ENCODE peak calls at places on chromosomes 3 and 15, in ten cellular contexts. Q, Z, K, B, V, S, C, Y, J and O are unnamed samples.

GRCh38 chr3:196287066-196287404 is 491 bp downstream of the PCYT1A start:
- DNase-seq in Q (peak), Z (no peak), K (peak), B (no peak), V (peak), S (peak), C (peak), Y (no peak), J (no peak), O (no peak)

GRCh38 chr3:89889386-89889785 is 782.0 kb downstream of the EPHA3 start:
- DNase-seq in Q (no peak), Z (no peak), K (no peak), B (no peak), V (no peak), S (no peak), C (no peak), Y (no peak), J (no peak), O (no peak)

GRCh38 chr3:195100903-195101591 is 169.9 kb downstream of the XXYLT1 start:
- DNase-seq in Q (peak), Z (no peak), K (peak), B (no peak), V (no peak), S (peak), C (no peak), Y (no peak), J (peak), O (no peak)

GRCh38 chr15:89662893-89663673 is 7.8 kb upstream of the KIF7 start:
- DNase-seq in Q (peak), Z (peak), K (peak), B (peak), V (no peak), S (peak), C (peak), Y (peak), J (peak), O (peak)

GRCh38 chr15:31300981-31301686 is 25.5 kb upstream of the KLF13 start:
- DNase-seq in Q (no peak), Z (no peak), K (no peak), B (peak), V (no peak), S (no peak), C (no peak), Y (no peak), J (no peak), O (no peak)

GRCh38 chr3:177932750-177933660 is 603.2 kb upstream of the KCNMB2 start:
- DNase-seq in Q (no peak), Z (no peak), K (no peak), B (no peak), V (no peak), S (no peak), C (no peak), Y (no peak), J (peak), O (no peak)

GRCh38 chr3:49238274-49239127 is 38.5 kb downstream of the C3orf62 start:
- DNase-seq in Q (no peak), Z (peak), K (peak), B (no peak), V (no peak), S (peak), C (peak), Y (no peak), J (peak), O (no peak)

GRCh38 chr15:36278219-36278618 is 301.2 kb upstream of the CDIN1 start:
- DNase-seq in Q (no peak), Z (peak), K (peak), B (no peak), V (no peak), S (no peak), C (no peak), Y (no peak), J (peak), O (no peak)

GRCh38 chr15:94231728-94232086 is 346 bp downstream of the MCTP2 start:
- DNase-seq in Q (no peak), Z (no peak), K (no peak), B (no peak), V (no peak), S (no peak), C (no peak), Y (no peak), J (no peak), O (no peak)

GRCh38 chr3:66998899-66999235 is 760 bp downstream of the KBTBD8 start:
- DNase-seq in Q (no peak), Z (no peak), K (no peak), B (no peak), V (no peak), S (no peak), C (no peak), Y (no peak), J (no peak), O (no peak)

GRCh38 chr3:74353039-74353438 is 261.4 kb downstream of the CNTN3 start:
- DNase-seq in Q (no peak), Z (no peak), K (peak), B (no peak), V (no peak), S (no peak), C (no peak), Y (no peak), J (no peak), O (no peak)

GRCh38 chr3:47370887-47371697 is 9.7 kb upstream of the PTPN23 start:
- DNase-seq in Q (no peak), Z (no peak), K (no peak), B (no peak), V (peak), S (no peak), C (peak), Y (no peak), J (no peak), O (no peak)

GRCh38 chr15:64841258-64842098 is at the start of gene PLEKHO2:
- DNase-seq in Q (peak), Z (peak), K (peak), B (peak), V (peak), S (peak), C (peak), Y (peak), J (peak), O (peak)

GRCh38 chr15:64837502-64837901 is 4.2 kb upstream of the PLEKHO2 start:
- DNase-seq in Q (no peak), Z (no peak), K (no peak), B (no peak), V (no peak), S (no peak), C (peak), Y (no peak), J (no peak), O (no peak)

GRCh38 chr15:64833690-64834089 is 8.0 kb upstream of the PLEKHO2 start:
- DNase-seq in Q (no peak), Z (no peak), K (no peak), B (no peak), V (no peak), S (no peak), C (no peak), Y (no peak), J (no peak), O (no peak)

GRCh38 chr15:64836023-64836536 is 5.6 kb upstream of the PLEKHO2 start:
- DNase-seq in Q (no peak), Z (no peak), K (no peak), B (no peak), V (no peak), S (no peak), C (peak), Y (no peak), J (no peak), O (no peak)
- H3K4me3 ChIP-seq in Q (peak), Z (peak), K (peak), B (no peak), V (no peak), S (no peak), C (no peak), Y (no peak), J (peak), O (no peak)

GRCh38 chr15:71549100-71549499 is 261.3 kb upstream of the NR2E3 start:
- DNase-seq in Q (no peak), Z (no peak), K (no peak), B (no peak), V (no peak), S (no peak), C (no peak), Y (no peak), J (no peak), O (no peak)
- H3K4me3 ChIP-seq in Q (peak), Z (no peak), K (no peak), B (no peak), V (no peak), S (no peak), C (no peak), Y (no peak), J (no peak), O (no peak)

GRCh38 chr3:78049501-78049900 is 1009.6 kb downstream of the ROBO2 start:
- DNase-seq in Q (no peak), Z (no peak), K (no peak), B (no peak), V (no peak), S (no peak), C (no peak), Y (no peak), J (no peak), O (no peak)

GRCh38 chr3:78050276-78051080 is 1010.6 kb downstream of the ROBO2 start:
- DNase-seq in Q (no peak), Z (no peak), K (peak), B (no peak), V (no peak), S (no peak), C (no peak), Y (no peak), J (peak), O (peak)

DNA sequence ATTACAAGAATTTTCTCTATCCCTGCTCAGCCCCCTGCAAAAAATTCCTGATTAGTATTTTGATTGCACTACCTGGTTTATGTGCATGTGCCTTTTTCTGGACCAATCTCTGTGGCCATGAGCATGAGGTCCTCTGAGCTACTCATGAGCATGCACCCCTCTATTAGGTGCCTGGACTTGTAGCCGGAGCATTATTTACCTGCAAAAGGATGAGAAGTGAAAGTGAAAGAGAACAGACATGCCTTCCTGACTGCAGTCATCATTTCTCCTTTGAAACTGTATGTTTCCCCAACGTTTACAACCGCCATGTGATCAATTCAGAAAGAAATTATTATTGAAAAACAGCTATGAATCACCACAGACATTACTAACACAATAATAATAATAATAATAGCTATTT is 1008.8 kb downstream of the ROBO2 start:
- DNase-seq in Q (no peak), Z (no peak), K (no peak), B (no peak), V (no peak), S (no peak), C (no peak), Y (no peak), J (no peak), O (no peak)
- H3K4me3 ChIP-seq in Q (no peak), Z (no peak), K (no peak), B (no peak), V (no peak), S (no peak), C (no peak), Y (no peak), J (no peak), O (no peak)

GRCh38 chr3:8622873-8623725 is 21.5 kb downstream of the SSUH2 start:
- DNase-seq in Q (peak), Z (peak), K (peak), B (peak), V (peak), S (peak), C (peak), Y (peak), J (peak), O (no peak)
- H3K4me3 ChIP-seq in Q (peak), Z (no peak), K (no peak), B (no peak), V (no peak), S (no peak), C (no peak), Y (no peak), J (no peak), O (no peak)

GRCh38 chr3:193851941-193852674 is 259.1 kb downstream of the OPA1 start:
- DNase-seq in Q (no peak), Z (no peak), K (no peak), B (no peak), V (no peak), S (no peak), C (no peak), Y (no peak), J (no peak), O (no peak)
- H3K4me3 ChIP-seq in Q (peak), Z (no peak), K (no peak), B (no peak), V (no peak), S (peak), C (no peak), Y (no peak), J (no peak), O (no peak)

DNA sequence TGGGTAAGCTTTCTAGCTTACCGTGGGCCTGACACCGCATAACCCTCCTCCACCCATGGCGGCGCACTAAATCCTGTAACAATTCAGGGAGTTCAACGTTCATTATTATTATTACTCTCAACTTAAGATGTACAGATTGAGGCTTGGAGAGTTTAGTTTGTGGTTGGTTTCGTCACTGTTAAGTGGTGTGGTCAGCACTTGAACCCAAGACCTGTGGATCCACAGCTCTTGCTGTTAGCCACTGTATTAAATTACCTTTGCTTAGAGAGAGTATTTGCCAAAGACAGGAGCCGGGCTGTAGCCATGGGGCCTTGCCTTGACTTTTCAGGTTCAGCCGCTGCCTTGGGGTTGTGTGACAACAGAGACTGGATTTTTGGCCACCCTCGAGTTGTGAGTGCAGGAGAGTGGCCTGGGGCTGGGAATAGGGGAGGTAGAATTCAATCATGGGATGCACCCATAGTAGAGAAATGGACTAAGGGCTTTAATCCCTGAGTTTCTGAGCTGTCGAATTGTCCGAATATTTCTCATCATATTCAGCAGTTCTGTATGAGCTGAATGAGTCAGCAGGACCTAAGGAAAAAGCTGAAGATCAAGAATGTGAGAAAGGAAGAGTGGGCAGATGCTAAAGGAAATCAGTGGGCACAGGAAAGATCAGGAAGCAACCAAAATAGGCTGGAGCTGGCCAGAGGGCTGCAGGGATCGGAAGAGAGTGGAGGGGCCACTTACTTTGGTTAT is 44.6 kb upstream of the SACM1L start:
- DNase-seq in Q (no peak), Z (peak), K (peak), B (peak), V (peak), S (no peak), C (no peak), Y (no peak), J (peak), O (no peak)
- H3K4me3 ChIP-seq in Q (no peak), Z (no peak), K (no peak), B (no peak), V (no peak), S (no peak), C (no peak), Y (no peak), J (no peak), O (no peak)

DNA sequence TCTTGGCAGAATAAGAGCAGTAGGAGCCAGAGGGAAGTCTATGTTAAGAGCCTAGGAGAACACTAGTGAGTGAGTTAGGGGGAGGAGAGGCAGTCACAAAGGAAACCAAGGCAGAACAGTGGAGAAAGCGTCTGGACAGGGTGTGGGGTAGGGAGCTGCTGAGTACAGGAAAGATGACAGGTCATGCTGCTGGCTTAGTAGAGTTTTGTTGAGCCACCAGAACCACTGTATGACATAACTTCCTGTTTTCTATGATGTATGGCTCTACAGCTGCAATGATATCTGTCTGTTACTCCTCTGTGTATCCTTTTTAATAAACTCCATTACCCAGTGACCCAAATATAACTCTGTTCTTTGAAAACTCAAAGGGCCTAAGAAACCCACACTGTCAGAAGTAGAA is 10.6 kb upstream of the STT3B start:
- DNase-seq in Q (no peak), Z (no peak), K (no peak), B (no peak), V (no peak), S (no peak), C (no peak), Y (no peak), J (no peak), O (no peak)
- H3K4me3 ChIP-seq in Q (no peak), Z (no peak), K (no peak), B (no peak), V (no peak), S (no peak), C (no peak), Y (no peak), J (no peak), O (no peak)